ENCODE peak calls at places on chromosomes 13 and 19, in six cellular contexts. One of them, this sample, is unnamed.

GRCh38 chr13:20192470-20193141 is at the start of gene GJB2:
- DNase-seq in A549: no peak
- DNase-seq in left ventricle myocardium inferior: no peak
- DNase-seq in pancreas: no peak
- DNase-seq in upper lobe of right lung: no peak
- DNase-seq in CD8-positive, alpha-beta T cell: no peak
- DNase-seq in this sample: no peak

GRCh38 chr19:35641515-35642151 is at the start of gene ETV2:
- DNase-seq in A549: no peak
- DNase-seq in left ventricle myocardium inferior: no peak
- DNase-seq in pancreas: peak; percentile 47
- DNase-seq in upper lobe of right lung: no peak
- DNase-seq in CD8-positive, alpha-beta T cell: peak; percentile 16
- DNase-seq in this sample: no peak

GRCh38 chr19:11321206-11322126 is 18.0 kb downstream of the RAB3D start:
- DNase-seq in A549: no peak
- DNase-seq in left ventricle myocardium inferior: no peak
- DNase-seq in pancreas: no peak
- DNase-seq in upper lobe of right lung: no peak
- DNase-seq in CD8-positive, alpha-beta T cell: no peak
- DNase-seq in this sample: no peak

GRCh38 chr19:10568826-10569651 is at the start of gene CDKN2D:
- DNase-seq in A549: peak; percentile 99
- DNase-seq in left ventricle myocardium inferior: peak; percentile 100
- DNase-seq in pancreas: peak; percentile 100
- DNase-seq in upper lobe of right lung: peak; percentile 100
- DNase-seq in CD8-positive, alpha-beta T cell: peak; percentile 99
- DNase-seq in this sample: peak; percentile 100

GRCh38 chr13:44229371-44230030 is 144.1 kb upstream of the SERP2 start:
- DNase-seq in A549: no peak
- DNase-seq in left ventricle myocardium inferior: no peak
- DNase-seq in pancreas: no peak
- DNase-seq in upper lobe of right lung: no peak
- DNase-seq in CD8-positive, alpha-beta T cell: no peak
- DNase-seq in this sample: no peak

GRCh38 chr13:82749551-82749950 is 1132.7 kb downstream of the SLITRK1 start:
- DNase-seq in A549: no peak
- DNase-seq in left ventricle myocardium inferior: no peak
- DNase-seq in pancreas: no peak
- DNase-seq in upper lobe of right lung: no peak
- DNase-seq in CD8-positive, alpha-beta T cell: no peak
- DNase-seq in this sample: no peak

GRCh38 chr13:31069808-31070544 is 91.7 kb downstream of the HSPH1 start:
- DNase-seq in A549: no peak
- DNase-seq in left ventricle myocardium inferior: no peak
- DNase-seq in pancreas: no peak
- DNase-seq in upper lobe of right lung: no peak
- DNase-seq in CD8-positive, alpha-beta T cell: no peak
- DNase-seq in this sample: no peak

GRCh38 chr13:78183737-78184136 is 265.1 kb upstream of the EDNRB start:
- DNase-seq in A549: no peak
- DNase-seq in left ventricle myocardium inferior: no peak
- DNase-seq in pancreas: no peak
- DNase-seq in upper lobe of right lung: no peak
- DNase-seq in CD8-positive, alpha-beta T cell: no peak
- DNase-seq in this sample: no peak

GRCh38 chr19:10603084-10603872 is 16.2 kb upstream of the AP1M2 start:
- DNase-seq in A549: no peak
- DNase-seq in left ventricle myocardium inferior: peak; percentile 39
- DNase-seq in pancreas: peak; percentile 40
- DNase-seq in upper lobe of right lung: peak; percentile 72
- DNase-seq in CD8-positive, alpha-beta T cell: peak; percentile 81
- DNase-seq in this sample: peak; percentile 70

GRCh38 chr19:29671393-29672076 is 6.3 kb downstream of the PLEKHF1 start:
- DNase-seq in A549: peak; percentile 56
- DNase-seq in left ventricle myocardium inferior: peak; percentile 68
- DNase-seq in pancreas: no peak
- DNase-seq in upper lobe of right lung: peak; percentile 81
- DNase-seq in CD8-positive, alpha-beta T cell: peak; percentile 81
- DNase-seq in this sample: peak; percentile 78

GRCh38 chr19:19777692-19778091 is 43.9 kb downstream of the ZNF506 start:
- DNase-seq in A549: no peak
- DNase-seq in left ventricle myocardium inferior: no peak
- DNase-seq in pancreas: no peak
- DNase-seq in upper lobe of right lung: no peak
- DNase-seq in CD8-positive, alpha-beta T cell: no peak
- DNase-seq in this sample: no peak

GRCh38 chr13:26508885-26509284 is 48.6 kb upstream of the WASF3 start:
- DNase-seq in A549: peak; percentile 11
- DNase-seq in left ventricle myocardium inferior: peak; percentile 84
- DNase-seq in pancreas: no peak
- DNase-seq in upper lobe of right lung: no peak
- DNase-seq in CD8-positive, alpha-beta T cell: no peak
- DNase-seq in this sample: no peak

GRCh38 chr13:20349564-20350379 is 117.7 kb upstream of the GJB6 start:
- DNase-seq in A549: no peak
- DNase-seq in left ventricle myocardium inferior: no peak
- DNase-seq in pancreas: no peak
- DNase-seq in upper lobe of right lung: no peak
- DNase-seq in CD8-positive, alpha-beta T cell: no peak
- DNase-seq in this sample: no peak

GRCh38 chr19:10468133-10468532 is 35.0 kb downstream of the KEAP1 start:
- DNase-seq in A549: no peak
- DNase-seq in left ventricle myocardium inferior: no peak
- DNase-seq in pancreas: no peak
- DNase-seq in upper lobe of right lung: no peak
- DNase-seq in CD8-positive, alpha-beta T cell: no peak
- DNase-seq in this sample: no peak

GRCh38 chr13:24672141-24673132 is 7.8 kb upstream of the ATP12A start:
- DNase-seq in A549: no peak
- DNase-seq in left ventricle myocardium inferior: no peak
- DNase-seq in pancreas: no peak
- DNase-seq in upper lobe of right lung: no peak
- DNase-seq in CD8-positive, alpha-beta T cell: no peak
- DNase-seq in this sample: no peak

GRCh38 chr19:51887522-51888498 is at the start of gene ZNF577:
- DNase-seq in A549: no peak
- DNase-seq in left ventricle myocardium inferior: peak; percentile 93
- DNase-seq in pancreas: peak; percentile 84
- DNase-seq in upper lobe of right lung: peak; percentile 87
- DNase-seq in CD8-positive, alpha-beta T cell: peak; percentile 49
- DNase-seq in this sample: peak; percentile 83

GRCh38 chr19:48819366-48819816 is 8.6 kb upstream of the BCAT2 start:
- DNase-seq in A549: peak; percentile 89
- DNase-seq in left ventricle myocardium inferior: peak; percentile 89
- DNase-seq in pancreas: peak; percentile 95
- DNase-seq in upper lobe of right lung: peak; percentile 93
- DNase-seq in CD8-positive, alpha-beta T cell: no peak
- DNase-seq in this sample: peak; percentile 91

GRCh38 chr19:29882719-29883105 is 59.3 kb upstream of the URI1 start:
- DNase-seq in A549: no peak
- DNase-seq in left ventricle myocardium inferior: no peak
- DNase-seq in pancreas: no peak
- DNase-seq in upper lobe of right lung: no peak
- DNase-seq in CD8-positive, alpha-beta T cell: no peak
- DNase-seq in this sample: no peak

GRCh38 chr13:110415669-110416068 is 108.6 kb downstream of the COL4A2 start:
- DNase-seq in A549: peak; percentile 58
- DNase-seq in left ventricle myocardium inferior: no peak
- DNase-seq in pancreas: no peak
- DNase-seq in upper lobe of right lung: no peak
- DNase-seq in CD8-positive, alpha-beta T cell: no peak
- DNase-seq in this sample: no peak

GRCh38 chr13:100149389-100149788 is 60.5 kb downstream of the PCCA start:
- DNase-seq in A549: no peak
- DNase-seq in left ventricle myocardium inferior: no peak
- DNase-seq in pancreas: no peak
- DNase-seq in upper lobe of right lung: no peak
- DNase-seq in CD8-positive, alpha-beta T cell: no peak
- DNase-seq in this sample: no peak

GRCh38 chr13:101520672-101521071 is 68.2 kb downstream of the ITGBL1 start:
- DNase-seq in A549: no peak
- DNase-seq in left ventricle myocardium inferior: no peak
- DNase-seq in pancreas: no peak
- DNase-seq in upper lobe of right lung: no peak
- DNase-seq in CD8-positive, alpha-beta T cell: peak; percentile 2
- DNase-seq in this sample: no peak

GRCh38 chr19:45152504-45153338 is 8.1 kb downstream of the NKPD1 start:
- DNase-seq in A549: no peak
- DNase-seq in left ventricle myocardium inferior: peak; percentile 49
- DNase-seq in pancreas: peak; percentile 52
- DNase-seq in upper lobe of right lung: peak; percentile 77
- DNase-seq in CD8-positive, alpha-beta T cell: no peak
- DNase-seq in this sample: peak; percentile 66

GRCh38 chr19:10259162-10259905 is 7.3 kb downstream of the MRPL4 start:
- DNase-seq in A549: peak; percentile 86
- DNase-seq in left ventricle myocardium inferior: peak; percentile 81
- DNase-seq in pancreas: peak; percentile 88
- DNase-seq in upper lobe of right lung: peak; percentile 92
- DNase-seq in CD8-positive, alpha-beta T cell: peak; percentile 76
- DNase-seq in this sample: peak; percentile 95

GRCh38 chr19:19514215-19514633 is 1.1 kb downstream of the TSSK6 start:
- DNase-seq in A549: no peak
- DNase-seq in left ventricle myocardium inferior: peak; percentile 84
- DNase-seq in pancreas: peak; percentile 58
- DNase-seq in upper lobe of right lung: peak; percentile 79
- DNase-seq in CD8-positive, alpha-beta T cell: no peak
- DNase-seq in this sample: no peak

GRCh38 chr19:16435999-16436650 is 35.6 kb downstream of the EPS15L1 start:
- DNase-seq in A549: no peak
- DNase-seq in left ventricle myocardium inferior: no peak
- DNase-seq in pancreas: no peak
- DNase-seq in upper lobe of right lung: no peak
- DNase-seq in CD8-positive, alpha-beta T cell: no peak
- DNase-seq in this sample: no peak

GRCh38 chr13:76928456-76928855 is 19.9 kb upstream of the ACOD1 start:
- DNase-seq in A549: no peak
- DNase-seq in left ventricle myocardium inferior: no peak
- DNase-seq in pancreas: no peak
- DNase-seq in upper lobe of right lung: no peak
- DNase-seq in CD8-positive, alpha-beta T cell: no peak
- DNase-seq in this sample: no peak

GRCh38 chr13:111940892-111941291 is 126.1 kb upstream of the SOX1 start:
- DNase-seq in A549: no peak
- DNase-seq in left ventricle myocardium inferior: no peak
- DNase-seq in pancreas: no peak
- DNase-seq in upper lobe of right lung: no peak
- DNase-seq in CD8-positive, alpha-beta T cell: no peak
- DNase-seq in this sample: no peak

GRCh38 chr19:37506387-37507166 is at the start of gene ZNF793:
- DNase-seq in A549: peak; percentile 21
- DNase-seq in left ventricle myocardium inferior: peak; percentile 85
- DNase-seq in pancreas: peak; percentile 77
- DNase-seq in upper lobe of right lung: peak; percentile 79
- DNase-seq in CD8-positive, alpha-beta T cell: peak; percentile 76
- DNase-seq in this sample: peak; percentile 67

GRCh38 chr13:33910267-33910666 is 92.3 kb downstream of the RFC3 start:
- DNase-seq in A549: no peak
- DNase-seq in left ventricle myocardium inferior: no peak
- DNase-seq in pancreas: no peak
- DNase-seq in upper lobe of right lung: no peak
- DNase-seq in CD8-positive, alpha-beta T cell: no peak
- DNase-seq in this sample: no peak

GRCh38 chr13:94009696-94010095 is 469.8 kb downstream of the DCT start:
- DNase-seq in A549: no peak
- DNase-seq in left ventricle myocardium inferior: no peak
- DNase-seq in pancreas: no peak
- DNase-seq in upper lobe of right lung: no peak
- DNase-seq in CD8-positive, alpha-beta T cell: no peak
- DNase-seq in this sample: no peak

DNA sequence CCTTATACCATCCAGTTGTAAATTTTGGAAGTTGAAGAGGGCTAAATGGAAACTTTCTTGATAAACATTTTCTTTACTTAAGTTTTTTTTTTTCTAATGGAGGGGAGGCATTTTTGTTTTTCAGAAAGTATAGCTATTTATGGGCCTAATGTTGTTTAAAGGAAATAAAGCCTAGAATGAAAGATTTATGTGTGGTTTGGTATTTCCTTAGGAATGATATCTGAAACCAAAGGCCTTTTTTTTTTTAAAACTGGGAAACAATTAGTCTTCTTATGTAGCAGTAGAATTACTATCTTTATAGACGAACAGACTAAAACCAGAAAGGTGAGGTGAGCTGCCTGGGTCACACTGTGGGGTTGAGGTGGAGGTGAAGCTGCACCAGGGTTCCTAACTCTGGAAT is 80.1 kb downstream of the ESD start:
- DNase-seq in A549: no peak
- DNase-seq in left ventricle myocardium inferior: no peak
- DNase-seq in pancreas: no peak
- DNase-seq in upper lobe of right lung: no peak
- DNase-seq in CD8-positive, alpha-beta T cell: no peak
- DNase-seq in this sample: no peak
- H3K27ac ChIP-seq in A549: no peak overlapping the region
- H3K27ac ChIP-seq in left ventricle myocardium inferior: no peak overlapping the region
- H3K27ac ChIP-seq in pancreas: no peak overlapping the region
- H3K27ac ChIP-seq in upper lobe of right lung: no peak overlapping the region
- H3K27ac ChIP-seq in CD8-positive, alpha-beta T cell: no peak overlapping the region
- H3K27ac ChIP-seq in this sample: no peak overlapping the region

DNA sequence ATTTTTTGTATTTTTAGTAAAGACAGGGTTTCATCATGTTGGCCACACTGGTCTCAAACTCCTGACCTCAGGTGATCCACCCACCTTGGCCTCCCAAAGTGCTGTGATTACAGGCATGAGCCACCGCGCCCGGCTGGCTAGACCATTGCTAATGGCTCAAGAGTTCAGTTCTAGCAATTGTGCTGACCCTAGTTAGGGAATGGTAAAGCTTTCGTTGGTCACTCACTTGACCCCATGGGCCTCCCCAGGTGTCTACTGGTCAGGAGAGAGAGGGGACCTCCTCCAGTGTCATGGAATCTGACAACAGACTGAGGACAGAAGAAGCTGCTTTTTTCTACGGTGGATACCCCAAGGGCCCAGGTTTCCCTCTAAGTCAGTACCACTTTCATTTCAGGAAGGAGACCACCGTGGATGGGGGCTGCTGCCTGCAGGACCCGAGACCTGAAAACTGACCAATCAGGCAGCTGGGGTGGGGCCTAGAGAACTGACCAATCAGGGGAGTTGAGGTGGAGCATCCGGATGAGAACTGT is 575 bp upstream of the ZNF556 start:
- DNase-seq in A549: no peak
- DNase-seq in left ventricle myocardium inferior: no peak
- DNase-seq in pancreas: no peak
- DNase-seq in upper lobe of right lung: no peak
- DNase-seq in CD8-positive, alpha-beta T cell: no peak
- DNase-seq in this sample: no peak
- H3K4me3 ChIP-seq in A549: no peak overlapping the region
- H3K4me3 ChIP-seq in left ventricle myocardium inferior: no peak overlapping the region
- H3K4me3 ChIP-seq in pancreas: no peak overlapping the region
- H3K4me3 ChIP-seq in upper lobe of right lung: no peak overlapping the region
- H3K4me3 ChIP-seq in CD8-positive, alpha-beta T cell: no peak overlapping the region
- H3K4me3 ChIP-seq in this sample: no peak overlapping the region

GRCh38 chr19:12648088-12648487 is 18.5 kb downstream of the MAN2B1 start:
- DNase-seq in A549: no peak
- DNase-seq in left ventricle myocardium inferior: no peak
- DNase-seq in pancreas: peak; percentile 66
- DNase-seq in upper lobe of right lung: no peak
- DNase-seq in CD8-positive, alpha-beta T cell: no peak
- DNase-seq in this sample: no peak
- TF ChIP-seq CTCF in A549: no peak
- TF ChIP-seq CTCF in left ventricle myocardium inferior: peak; percentile 40
- TF ChIP-seq CTCF in pancreas: no peak
- TF ChIP-seq CTCF in upper lobe of right lung: peak; percentile 26
- TF ChIP-seq CTCF in CD8-positive, alpha-beta T cell: no peak
- TF ChIP-seq CTCF in this sample: peak; percentile 15

GRCh38 chr19:4977299-4978174 is 8.6 kb downstream of the KDM4B start:
- DNase-seq in A549: no peak
- DNase-seq in left ventricle myocardium inferior: peak; percentile 56
- DNase-seq in pancreas: peak; percentile 66
- DNase-seq in upper lobe of right lung: no peak
- DNase-seq in CD8-positive, alpha-beta T cell: no peak
- DNase-seq in this sample: no peak
- H3K27ac ChIP-seq in A549: no peak overlapping the region
- H3K27ac ChIP-seq in left ventricle myocardium inferior: peak overlapping the region; percentile 81
- H3K27ac ChIP-seq in pancreas: no peak overlapping the region
- H3K27ac ChIP-seq in upper lobe of right lung: peak overlapping the region; percentile 89
- H3K27ac ChIP-seq in CD8-positive, alpha-beta T cell: no peak overlapping the region
- H3K27ac ChIP-seq in this sample: peak overlapping the region; percentile 89

This sample was measured in lower lobe of right lung.